ENCODE peak calls at places on chromosome 4, in five cellular contexts. I, B, M, N and Y are unnamed samples.

GRCh38 chr4:25884040-25884788 is 21.4 kb upstream of the SEL1L3 start:
- DNase-seq in I (no peak), B (no peak), M (peak), N (no peak), Y (no peak)

GRCh38 chr4:108561086-108561485 is 59.3 kb upstream of the RPL34 start:
- DNase-seq in I (no peak), B (no peak), M (no peak), N (no peak), Y (no peak)

GRCh38 chr4:1278336-1278670 is 11.4 kb upstream of the MAEA start:
- DNase-seq in I (no peak), B (no peak), M (no peak), N (no peak), Y (no peak)

GRCh38 chr4:7769936-7770674 is 169.6 kb downstream of the AFAP1 start:
- DNase-seq in I (no peak), B (no peak), M (peak), N (no peak), Y (peak)

GRCh38 chr4:26191353-26191752 is 129.5 kb upstream of the RBPJ start:
- DNase-seq in I (no peak), B (no peak), M (no peak), N (no peak), Y (no peak)

GRCh38 chr4:53455766-53456165 is 78.3 kb downstream of the FIP1L1 start:
- DNase-seq in I (no peak), B (no peak), M (no peak), N (no peak), Y (no peak)

GRCh38 chr4:147198411-147199051 is 252.9 kb upstream of the TTC29 start:
- DNase-seq in I (no peak), B (no peak), M (no peak), N (no peak), Y (no peak)

GRCh38 chr4:185738851-185739250 is 73.1 kb downstream of the SORBS2 start:
- DNase-seq in I (no peak), B (no peak), M (no peak), N (no peak), Y (no peak)

GRCh38 chr4:41652971-41653370 is 95.6 kb downstream of the PHOX2B start:
- DNase-seq in I (no peak), B (no peak), M (no peak), N (no peak), Y (no peak)

GRCh38 chr4:40255722-40256281 is 59.0 kb downstream of the RHOH start:
- DNase-seq in I (no peak), B (no peak), M (peak), N (no peak), Y (peak)

GRCh38 chr4:28225005-28225404 is 1364.4 kb downstream of the STIM2 start:
- DNase-seq in I (no peak), B (peak), M (peak), N (no peak), Y (peak)

GRCh38 chr4:95165926-95166524 is 382.7 kb downstream of the UNC5C start:
- DNase-seq in I (peak), B (peak), M (peak), N (no peak), Y (peak)

GRCh38 chr4:4524364-4524763 is 17.5 kb downstream of the STX18 start:
- DNase-seq in I (no peak), B (no peak), M (peak), N (no peak), Y (peak)

GRCh38 chr4:148300877-148301276 is 141.3 kb downstream of the NR3C2 start:
- DNase-seq in I (no peak), B (no peak), M (no peak), N (no peak), Y (no peak)

GRCh38 chr4:54781771-54782170 is 124.0 kb downstream of the KIT start:
- DNase-seq in I (no peak), B (no peak), M (no peak), N (no peak), Y (no peak)

GRCh38 chr4:39085891-39086290 is 23.9 kb downstream of the KLHL5 start:
- DNase-seq in I (no peak), B (no peak), M (no peak), N (no peak), Y (no peak)

GRCh38 chr4:53601251-53601764 is 10.0 kb upstream of the LNX1 start:
- DNase-seq in I (peak), B (peak), M (no peak), N (no peak), Y (peak)

GRCh38 chr4:22476011-22476410 is 39.9 kb downstream of the ADGRA3 start:
- DNase-seq in I (no peak), B (no peak), M (no peak), N (no peak), Y (no peak)

GRCh38 chr4:78225236-78225635 is 168.1 kb downstream of the FRAS1 start:
- DNase-seq in I (no peak), B (no peak), M (no peak), N (no peak), Y (no peak)

GRCh38 chr4:151994429-151994828 is 233.6 kb upstream of the GATB start:
- DNase-seq in I (no peak), B (no peak), M (no peak), N (no peak), Y (no peak)

GRCh38 chr4:168831919-168832745 is 177.9 kb downstream of the CBR4 start:
- DNase-seq in I (peak), B (no peak), M (peak), N (peak), Y (peak)

GRCh38 chr4:5782829-5783476 is 72.0 kb downstream of the EVC start:
- DNase-seq in I (no peak), B (no peak), M (no peak), N (no peak), Y (no peak)

GRCh38 chr4:139857021-139857420 is 191.4 kb downstream of the MGST2 start:
- DNase-seq in I (no peak), B (peak), M (no peak), N (no peak), Y (peak)

GRCh38 chr4:3792813-3793212 is 26.6 kb downstream of the ADRA2C start:
- DNase-seq in I (no peak), B (no peak), M (no peak), N (no peak), Y (no peak)

GRCh38 chr4:112492321-112492720 is 23.7 kb downstream of the NEUROG2 start:
- DNase-seq in I (no peak), B (no peak), M (no peak), N (no peak), Y (no peak)

GRCh38 chr4:85302756-85303155 is 172.2 kb upstream of the ARHGAP24 start:
- DNase-seq in I (no peak), B (no peak), M (no peak), N (no peak), Y (no peak)

GRCh38 chr4:184019084-184019483 is 114.0 kb downstream of the STOX2 start:
- DNase-seq in I (no peak), B (no peak), M (no peak), N (no peak), Y (no peak)

GRCh38 chr4:107472265-107472948 is 247.6 kb downstream of the PAPSS1 start:
- DNase-seq in I (no peak), B (no peak), M (no peak), N (no peak), Y (peak)

GRCh38 chr4:8305851-8306361 is 36.4 kb downstream of the HTRA3 start:
- DNase-seq in I (no peak), B (no peak), M (no peak), N (no peak), Y (no peak)

GRCh38 chr4:127131527-127131926 is 501.2 kb upstream of the INTU start:
- DNase-seq in I (no peak), B (peak), M (no peak), N (no peak), Y (no peak)

GRCh38 chr4:3485011-3485881 is 22.1 kb downstream of the DOK7 start:
- DNase-seq in I (no peak), B (no peak), M (no peak), N (no peak), Y (no peak)

GRCh38 chr4:103429283-103429682 is 231.1 kb upstream of the CENPE start:
- DNase-seq in I (no peak), B (no peak), M (no peak), N (no peak), Y (peak)